ENCODE peak calls at places on chromosomes 6 and 20, in four cellular contexts. D, Q, Y and P are unnamed samples.

GRCh38 chr6:140475086-140475485 is 1100.6 kb upstream of the CITED2 start:
- DNase-seq in Y (no peak), Q (peak), D (no peak), P (no peak)

GRCh38 chr6:9543649-9544048 is 871.2 kb downstream of the TFAP2A start:
- DNase-seq in Y (no peak), D (no peak), Q (no peak), P (peak)

GRCh38 chr6:15148356-15149058 is 97.4 kb upstream of the JARID2 start:
- DNase-seq in Y (peak), Q (peak), D (no peak), P (no peak)

GRCh38 chr20:58228484-58229197 is at the start of gene ANKRD60:
- DNase-seq in D (peak), Y (peak), Q (no peak), P (no peak)

GRCh38 chr6:28741363-28741762 is 182.4 kb downstream of the TRIM27 start:
- DNase-seq in Q (no peak), Y (no peak), D (no peak), P (no peak)

GRCh38 chr6:159151266-159151855 is 17.8 kb upstream of the FNDC1 start:
- DNase-seq in Q (peak), Y (no peak), D (no peak), P (peak)

GRCh38 chr6:30378290-30378937 is 33.5 kb downstream of the RPP21 start:
- DNase-seq in Q (peak), D (no peak), Y (no peak), P (peak)

GRCh38 chr6:118319890-118320289 is 228.2 kb upstream of the PLN start:
- DNase-seq in Y (no peak), D (no peak), Q (no peak), P (no peak)

GRCh38 chr6:10412948-10413849 is 1.7 kb downstream of the TFAP2A start:
- DNase-seq in Y (no peak), Q (peak), D (no peak), P (no peak)

GRCh38 chr20:48722737-48723191 is 105.0 kb downstream of the PREX1 start:
- DNase-seq in Y (peak), D (no peak), Q (peak), P (no peak)

GRCh38 chr6:67129780-67130179 is 1422.8 kb upstream of the EYS start:
- DNase-seq in Y (no peak), Q (no peak), D (no peak), P (no peak)

GRCh38 chr6:75409928-75410327 is 83.7 kb downstream of the FILIP1 start:
- DNase-seq in D (no peak), Y (no peak), Q (peak), P (peak)

GRCh38 chr6:157813757-157814455 is 9.1 kb upstream of the SNX9 start:
- DNase-seq in D (no peak), Q (no peak), Y (no peak), P (no peak)

GRCh38 chr6:157584036-157584435 is 203.0 kb downstream of the ZDHHC14 start:
- DNase-seq in Y (no peak), Q (no peak), D (no peak), P (no peak)

GRCh38 chr6:32168807-32169206 is 4.4 kb downstream of the EGFL8 start:
- DNase-seq in Y (no peak), D (no peak), Q (no peak), P (no peak)

GRCh38 chr20:48716086-48716485 is 111.7 kb downstream of the PREX1 start:
- DNase-seq in D (no peak), Y (no peak), Q (no peak), P (no peak)

GRCh38 chr6:26215200-26216014 is 128.2 kb downstream of the HFE start:
- DNase-seq in Y (no peak), Q (peak), D (peak), P (peak)

GRCh38 chr20:19924255-19924654 is 92.9 kb upstream of the NAA20 start:
- DNase-seq in Y (no peak), Q (no peak), D (no peak), P (no peak)

GRCh38 chr6:138659998-138660397 is 113.6 kb upstream of the CCDC28A start:
- DNase-seq in Y (no peak), D (no peak), Q (no peak), P (no peak)

GRCh38 chr20:62360854-62361798 is 6.0 kb downstream of the LAMA5 start:
- DNase-seq in Y (no peak), Q (no peak), D (no peak), P (no peak)

GRCh38 chr6:67916389-67916788 is 718.7 kb upstream of the ADGRB3 start:
- DNase-seq in D (no peak), Q (no peak), Y (no peak), P (no peak)